ENCODE peak calls at places on chromosomes 11 and 22, in nine cellular contexts. M is heart left ventricle; C is stimulated activated CD8-positive, alpha-beta memory T cell treated with anti-CD3 and anti-CD28 coated beads, Interleukin-4, amount 100 ng/mL, for 1 hour; K is GM03348; F is T-cell; S is HEK293T; I is EH; W is stomach; O is NCI-H1105. B is an unnamed sample.

GRCh38 chr22:36182871-36183270 is 18.7 kb downstream of the APOL4 start:
- DNase-seq in C (no peak), O (no peak), M (no peak), S (no peak), F (no peak), W (no peak), K (peak), I (no peak), B (no peak)

GRCh38 chr22:36922097-36922608 is 8.7 kb downstream of the CSF2RB start:
- DNase-seq in W (no peak), K (peak), S (no peak), I (no peak), O (no peak), C (no peak), M (no peak), F (no peak), B (no peak)

GRCh38 chr11:116703421-116703820 is 69.4 kb downstream of the BUD13 start:
- DNase-seq in F (no peak), K (no peak), C (no peak), I (peak), O (peak), S (no peak), W (no peak), M (no peak), B (no peak)

GRCh38 chr22:43446881-43447280 is 35.1 kb downstream of the MPPED1 start:
- DNase-seq in S (no peak), I (no peak), O (peak), F (no peak), M (no peak), C (no peak), K (no peak), W (peak), B (no peak)

GRCh38 chr11:110467556-110467955 is 37.8 kb downstream of the FDX1 start:
- DNase-seq in S (no peak), I (no peak), K (no peak), O (no peak), M (no peak), C (no peak), W (no peak), F (no peak), B (no peak)

GRCh38 chr11:33292306-33292705 is 35.1 kb downstream of the HIPK3 start:
- DNase-seq in S (no peak), W (no peak), F (no peak), M (no peak), O (no peak), K (no peak), I (no peak), C (no peak), B (no peak)

GRCh38 chr11:15907806-15908205 is 448.5 kb downstream of the SOX6 start:
- DNase-seq in S (no peak), K (no peak), I (no peak), M (no peak), C (no peak), O (no peak), F (no peak), W (no peak), B (no peak)

GRCh38 chr11:130162733-130163132 is 3.2 kb downstream of the ST14 start:
- DNase-seq in W (no peak), S (no peak), K (peak), F (no peak), C (no peak), O (no peak), M (peak), I (no peak), B (no peak)

GRCh38 chr11:74019860-74020259 is 11.0 kb upstream of the UCP3 start:
- DNase-seq in C (no peak), S (no peak), M (no peak), O (no peak), K (peak), F (no peak), I (no peak), W (no peak), B (no peak)

GRCh38 chr11:61587951-61588695 is 7.2 kb upstream of the SYT7 start:
- DNase-seq in S (peak), K (peak), I (no peak), O (peak), W (peak), C (peak), F (peak), M (peak), B (peak)

GRCh38 chr11:118868659-118869058 is 15.0 kb upstream of the CXCR5 start:
- DNase-seq in F (no peak), C (no peak), M (no peak), K (no peak), I (no peak), S (no peak), W (no peak), O (no peak), B (no peak)

GRCh38 chr11:103735497-103736032 is 300.9 kb upstream of the DDI1 start:
- DNase-seq in C (no peak), M (peak), F (no peak), K (no peak), S (no peak), I (no peak), W (no peak), O (no peak), B (no peak)

GRCh38 chr22:19880786-19881569 is 26.3 kb upstream of the GNB1L start:
- DNase-seq in K (peak), O (no peak), S (peak), F (no peak), I (peak), M (peak), C (no peak), W (no peak), B (no peak)

GRCh38 chr22:23583836-23584235 is 3.7 kb upstream of the IGLL1 start:
- DNase-seq in O (no peak), S (no peak), F (no peak), W (no peak), I (no peak), M (no peak), C (no peak), K (no peak), B (no peak)

GRCh38 chr11:72306186-72306585 is 62.2 kb upstream of the PHOX2A start:
- DNase-seq in F (no peak), M (no peak), K (no peak), O (no peak), I (peak), C (no peak), W (no peak), S (no peak), B (no peak)

GRCh38 chr11:8033312-8033715 is 46.2 kb downstream of the EIF3F start:
- DNase-seq in S (peak), K (peak), M (peak), C (no peak), F (peak), W (peak), O (peak), I (peak), B (peak)

GRCh38 chr11:119734788-119735187 is 5.8 kb upstream of the NECTIN1 start:
- DNase-seq in S (no peak), M (no peak), W (no peak), O (peak), I (no peak), F (no peak), K (no peak), C (no peak), B (no peak)

GRCh38 chr11:25423436-25424184 is 908.3 kb upstream of the ANO3 start:
- DNase-seq in M (no peak), O (no peak), I (no peak), F (no peak), C (no peak), W (no peak), S (no peak), K (no peak), B (no peak)

GRCh38 chr11:133285359-133285758 is 246.9 kb downstream of the OPCML start:
- DNase-seq in W (no peak), K (no peak), I (no peak), O (no peak), S (no peak), M (no peak), C (no peak), F (no peak), B (no peak)

GRCh38 chr22:19976671-19977070 is 35.1 kb upstream of the TXNRD2 start:
- DNase-seq in I (no peak), O (no peak), C (no peak), M (no peak), K (no peak), S (no peak), W (no peak), F (no peak), B (no peak)

B was measured in CD4-positive, alpha-beta T cell.